ENCODE peak calls at places on chromosomes 12 and 14, in four cellular contexts. M is H1, F is A549, K is stomach. N is an unnamed sample.

GRCh38 chr12:75710361-75711069 is 199.1 kb upstream of the KRR1 start:
- DNase-seq in M (no peak), F (no peak), K (no peak), N (no peak)

GRCh38 chr12:110180591-110181005 is 56.4 kb downstream of the IFT81 start:
- DNase-seq in K (no peak), M (no peak), F (no peak), N (no peak)

GRCh38 chr14:99520571-99521081 is 39.4 kb downstream of the CCNK start:
- DNase-seq in F (no peak), M (no peak), K (no peak), N (peak)

GRCh38 chr12:116556964-116557706 is 2.0 kb upstream of the MAP1LC3B2 start:
- DNase-seq in M (no peak), K (no peak), F (no peak), N (no peak)

GRCh38 chr12:45730116-45730841 is 773 bp downstream of the ARID2 start:
- DNase-seq in K (peak), F (peak), M (no peak), N (peak)

GRCh38 chr14:93044116-93044515 is 71.6 kb downstream of the ITPK1 start:
- DNase-seq in K (peak), F (peak), M (no peak), N (no peak)

GRCh38 chr12:19105468-19105867 is 24.1 kb upstream of the PLEKHA5 start:
- DNase-seq in F (no peak), M (no peak), K (no peak), N (no peak)

GRCh38 chr12:121441555-121441954 is 41.6 kb downstream of the RNF34 start:
- DNase-seq in M (no peak), F (peak), K (peak), N (no peak)

GRCh38 chr14:102320033-102320660 is 601 bp downstream of the ZNF839 start:
- DNase-seq in K (peak), F (no peak), M (no peak), N (peak)

GRCh38 chr14:85079842-85080741 is 449.9 kb upstream of the FLRT2 start:
- DNase-seq in M (no peak), K (no peak), F (no peak), N (no peak)

GRCh38 chr12:76266797-76267196 is 81.4 kb downstream of the BBS10 start:
- DNase-seq in K (no peak), M (no peak), F (peak), N (no peak)

GRCh38 chr14:48771717-48772116 is 814.5 kb downstream of the RPS29 start:
- DNase-seq in K (no peak), M (no peak), F (no peak), N (no peak)

GRCh38 chr14:102510616-102511520 is 1.3 kb upstream of the ANKRD9 start:
- DNase-seq in M (peak), F (peak), K (peak), N (no peak)

GRCh38 chr12:75389706-75390105 is 1.2 kb upstream of the GLIPR1L2 start:
- DNase-seq in F (no peak), K (no peak), M (no peak), N (no peak)

GRCh38 chr14:59632381-59632780 is 55.8 kb upstream of the CCDC175 start:
- DNase-seq in F (peak), M (no peak), K (peak), N (no peak)

GRCh38 chr14:63006515-63006914 is 38.7 kb downstream of the KCNH5 start:
- DNase-seq in M (no peak), K (no peak), F (no peak), N (no peak)

GRCh38 chr12:132228535-132229422 is 84.5 kb downstream of the NOC4L start:
- DNase-seq in K (no peak), M (no peak), F (no peak), N (no peak)

GRCh38 chr14:102554835-102555819 is 37.3 kb upstream of the RCOR1 start:
- DNase-seq in M (no peak), F (no peak), K (peak), N (peak)

GRCh38 chr12:47039079-47039478 is 40.3 kb upstream of the PCED1B start:
- DNase-seq in K (no peak), F (peak), M (no peak), N (no peak)

GRCh38 chr12:1800646-1801284 is 19.6 kb upstream of the LRTM2 start:
- DNase-seq in M (no peak), K (peak), F (peak), N (no peak)

GRCh38 chr12:52204931-52205505 is 13.2 kb upstream of the KRT80 start:
- DNase-seq in K (no peak), M (no peak), F (no peak), N (no peak)

GRCh38 chr14:55336161-55336560 is 64.9 kb downstream of the FBXO34 start:
- DNase-seq in K (peak), F (peak), M (no peak), N (no peak)

GRCh38 chr14:100819829-100820475 is 6.0 kb upstream of the MEG3 start:
- DNase-seq in K (no peak), F (no peak), M (no peak), N (no peak)

GRCh38 chr14:100822007-100822406 is 3.9 kb upstream of the MEG3 start:
- DNase-seq in M (no peak), F (no peak), K (no peak), N (peak)

GRCh38 chr14:100822921-100823320 is 3.0 kb upstream of the MEG3 start:
- DNase-seq in M (no peak), K (no peak), F (no peak), N (peak)

GRCh38 chr14:100819453-100819828 is 6.5 kb upstream of the MEG3 start:
- DNase-seq in K (no peak), F (no peak), M (no peak), N (no peak)

DNA sequence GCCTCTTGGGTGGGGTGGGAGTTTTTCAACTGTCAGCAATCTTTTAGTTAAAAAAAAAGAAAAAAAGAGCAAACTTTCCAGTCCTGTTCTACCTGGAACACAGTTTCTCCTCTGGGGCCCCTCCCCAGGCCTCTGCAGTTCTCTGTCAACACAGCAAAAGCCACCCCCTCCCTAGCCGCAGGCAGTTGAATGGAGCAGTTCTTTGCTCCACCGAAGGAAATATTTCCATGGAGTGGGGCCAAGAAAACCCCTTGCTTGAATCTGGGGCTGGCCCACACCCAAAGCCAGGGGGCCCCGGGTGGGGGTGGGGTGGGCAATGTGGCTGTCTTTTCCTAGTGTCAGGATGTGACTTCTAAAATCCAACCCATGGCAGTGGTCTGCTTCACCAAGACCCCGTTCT is 5.0 kb upstream of the MEG3 start:
- DNase-seq in M (no peak), K (no peak), F (no peak), N (no peak)
- TF ChIP-seq EP300 in M (no peak), K (no peak), F (no peak), N (no peak)

GRCh38 chr12:6115389-6115788 is 9.1 kb downstream of the VWF start:
- DNase-seq in M (no peak), K (no peak), F (no peak), N (no peak)
- H3K27ac ChIP-seq in M (no peak), K (peak), F (no peak), N (no peak)

GRCh38 chr14:52119030-52119429 is 50.2 kb upstream of the NID2 start:
- DNase-seq in K (no peak), M (no peak), F (no peak), N (no peak)
- TF ChIP-seq EP300 in K (no peak), M (no peak), F (no peak), N (no peak)

GRCh38 chr14:95514131-95515079 is 2.0 kb downstream of the SYNE3 start:
- DNase-seq in F (no peak), K (no peak), M (no peak), N (peak)
- H3K27ac ChIP-seq in F (no peak), K (peak), M (no peak), N (no peak)

DNA sequence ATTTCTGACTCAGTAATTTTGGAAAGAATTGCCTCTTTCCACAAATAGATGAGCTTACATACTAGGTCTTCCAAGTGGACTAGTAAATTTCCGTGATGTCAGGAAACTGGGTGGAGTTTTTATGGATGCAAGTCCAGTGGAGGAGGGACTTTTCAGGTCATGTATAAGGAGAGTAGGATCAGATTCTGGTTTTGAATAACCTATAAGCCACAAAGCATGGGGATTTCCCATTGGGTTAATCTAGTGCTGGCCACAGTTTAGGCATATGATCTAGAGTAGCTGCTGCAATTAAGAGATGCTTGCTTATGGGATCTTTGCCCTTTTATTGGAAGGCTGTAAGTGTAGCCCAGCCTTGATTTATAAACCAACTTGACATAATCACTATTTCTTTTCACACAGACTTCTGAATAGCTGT is 33.8 kb downstream of the STK38L start:
- DNase-seq in M (no peak), K (no peak), F (peak), N (peak)
- TF ChIP-seq EP300 in M (no peak), K (no peak), F (no peak), N (no peak)

GRCh38 chr14:45680531-45680930 is 427.5 kb upstream of the MIS18BP1 start:
- DNase-seq in F (no peak), M (no peak), K (no peak), N (no peak)
- H3K27ac ChIP-seq in F (no peak), M (no peak), K (no peak), N (no peak)

DNA sequence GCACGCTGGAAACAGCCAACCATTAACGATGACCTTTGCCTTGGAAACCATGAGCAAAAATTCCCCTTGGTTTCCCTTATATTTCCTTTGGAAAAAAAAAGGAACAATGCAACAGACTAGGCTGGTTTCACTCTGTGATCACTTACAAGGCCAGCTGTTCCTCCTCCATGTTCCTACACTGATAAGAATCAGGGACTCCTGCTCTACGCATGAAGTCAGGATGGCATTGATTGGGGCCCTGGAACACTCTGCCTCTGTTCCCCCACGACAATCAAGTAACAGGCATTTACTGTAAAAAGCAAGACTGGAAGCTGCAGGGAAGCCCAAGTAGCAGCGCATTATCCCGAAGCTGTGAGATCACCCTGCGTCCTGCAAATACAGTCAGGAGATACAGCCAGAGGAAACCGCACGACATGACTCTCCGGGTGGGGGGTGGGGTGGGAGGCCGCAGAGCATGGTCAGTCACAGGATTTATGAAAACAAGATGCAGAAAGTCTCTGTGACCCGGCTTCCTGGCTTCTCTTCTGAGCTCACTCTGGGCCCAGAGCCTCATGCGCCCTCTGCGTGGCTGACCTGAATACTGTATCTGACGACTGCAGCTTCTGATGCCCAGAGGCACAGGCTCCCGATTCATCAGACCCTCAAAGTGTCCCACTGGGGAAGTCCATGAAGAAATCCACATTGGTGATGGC is 31.1 kb downstream of the SSH1 start:
- DNase-seq in M (no peak), F (no peak), K (no peak), N (peak)
- TF ChIP-seq EP300 in M (no peak), F (no peak), K (no peak), N (no peak)

N was measured in ovary.